ENCODE peak calls at places on chromosome 5, in five cellular contexts. T, U, L, E and Y are unnamed samples.

GRCh38 chr5:91632871-91633270 is 249.8 kb upstream of the ARRDC3 start:
- DNase-seq in U (no peak), L (no peak), E (no peak), T (peak), Y (no peak)

GRCh38 chr5:170745481-170746061 is 38.0 kb upstream of the GABRP start:
- DNase-seq in L (peak), E (peak), U (peak), T (no peak), Y (peak)

GRCh38 chr5:122639852-122640251 is 135.0 kb upstream of the SNX2 start:
- DNase-seq in L (no peak), E (no peak), T (no peak), U (no peak), Y (no peak)

GRCh38 chr5:18010053-18010452 is 375.8 kb downstream of the TAF11L14 start:
- DNase-seq in L (no peak), U (no peak), E (peak), T (no peak), Y (no peak)

GRCh38 chr5:93421498-93421897 is 159.5 kb downstream of the NR2F1-AS1 start:
- DNase-seq in L (peak), U (no peak), E (no peak), T (peak), Y (peak)

GRCh38 chr5:137310051-137310730 is 188.9 kb downstream of the SPOCK1 start:
- DNase-seq in E (peak), U (peak), T (no peak), L (no peak), Y (no peak)

GRCh38 chr5:2310946-2311345 is 428.2 kb upstream of the IRX4 start:
- DNase-seq in T (no peak), L (no peak), E (no peak), U (no peak), Y (peak)

GRCh38 chr5:115418788-115419187 is 122.3 kb upstream of the CCDC112 start:
- DNase-seq in U (no peak), E (no peak), T (no peak), L (no peak), Y (no peak)

GRCh38 chr5:72920690-72921089 is 35.2 kb upstream of the FCHO2 start:
- DNase-seq in E (peak), L (no peak), T (no peak), U (peak), Y (no peak)

GRCh38 chr5:95817430-95817829 is 5.1 kb downstream of the GLRX start:
- DNase-seq in T (no peak), U (peak), E (peak), L (no peak), Y (no peak)

GRCh38 chr5:40017151-40017550 is 592.4 kb upstream of the DAB2 start:
- DNase-seq in U (no peak), E (no peak), T (no peak), L (no peak), Y (no peak)

GRCh38 chr5:10704949-10705621 is 55.9 kb downstream of the DAP start:
- DNase-seq in T (no peak), U (peak), E (peak), L (no peak), Y (no peak)

GRCh38 chr5:76384705-76385104 is 18.4 kb upstream of the IQGAP2 start:
- DNase-seq in L (no peak), U (no peak), T (no peak), E (no peak), Y (no peak)

GRCh38 chr5:131974622-131974955 is 29.1 kb upstream of the MEIKIN start:
- DNase-seq in T (no peak), E (no peak), L (no peak), U (no peak), Y (no peak)

GRCh38 chr5:177130211-177131018 is 3.2 kb upstream of the NSD1 start:
- DNase-seq in U (peak), E (peak), L (no peak), T (no peak), Y (no peak)

GRCh38 chr5:83955916-83956315 is 235.3 kb upstream of the HAPLN1 start:
- DNase-seq in E (no peak), L (no peak), T (no peak), U (peak), Y (no peak)

GRCh38 chr5:33834334-33834733 is 57.5 kb downstream of the ADAMTS12 start:
- DNase-seq in L (no peak), T (no peak), E (peak), U (peak), Y (no peak)

GRCh38 chr5:43482490-43483064 is 1.1 kb downstream of the TMEM267 start:
- DNase-seq in U (no peak), E (peak), T (no peak), L (no peak), Y (no peak)

GRCh38 chr5:157511656-157512644 is 51.9 kb downstream of the NIPAL4 start:
- DNase-seq in E (peak), U (peak), T (no peak), L (no peak), Y (no peak)

GRCh38 chr5:178330791-178331404 is 98.3 kb upstream of the PHYKPL start:
- DNase-seq in U (no peak), T (no peak), L (no peak), E (no peak), Y (no peak)

GRCh38 chr5:140734354-140734753 is 34.1 kb downstream of the ZMAT2 start:
- DNase-seq in L (no peak), E (peak), T (no peak), U (peak), Y (no peak)

GRCh38 chr5:172879434-172879828 is 45.4 kb downstream of the ERGIC1 start:
- DNase-seq in T (no peak), E (no peak), L (no peak), U (no peak), Y (no peak)

GRCh38 chr5:76790632-76791290 is 28.1 kb upstream of the F2RL1 start:
- DNase-seq in U (peak), L (no peak), T (no peak), E (no peak), Y (no peak)

GRCh38 chr5:146052780-146053179 is 52.6 kb downstream of the PLAC8L1 start:
- DNase-seq in E (peak), T (no peak), U (no peak), L (no peak), Y (no peak)

GRCh38 chr5:119582987-119583386 is 46.4 kb upstream of the FAM170A start:
- DNase-seq in T (peak), E (no peak), L (peak), U (no peak), Y (peak)

GRCh38 chr5:153153086-153153485 is 337.4 kb upstream of the GRIA1 start:
- DNase-seq in T (no peak), L (no peak), E (no peak), U (peak), Y (no peak)

GRCh38 chr5:142806769-142807377 is 36.7 kb downstream of the ARHGAP26 start:
- DNase-seq in E (no peak), L (no peak), T (no peak), U (no peak), Y (no peak)

GRCh38 chr5:79742549-79743136 is 53.0 kb downstream of the CMYA5 start:
- DNase-seq in U (no peak), T (no peak), L (no peak), E (no peak), Y (no peak)

GRCh38 chr5:177438468-177438867 is 8.1 kb upstream of the PRR7 start:
- DNase-seq in L (no peak), T (no peak), E (no peak), U (no peak), Y (no peak)

GRCh38 chr5:531101-531748 is 7.0 kb upstream of the SLC9A3 start:
- DNase-seq in E (no peak), U (no peak), T (no peak), L (no peak), Y (no peak)

GRCh38 chr5:111583761-111584203 is 71.4 kb upstream of the STARD4 start:
- DNase-seq in E (peak), L (no peak), T (no peak), U (peak), Y (no peak)

GRCh38 chr5:154829589-154830218 is 20.7 kb downstream of the FAXDC2 start:
- DNase-seq in T (no peak), E (no peak), L (no peak), U (no peak), Y (no peak)

GRCh38 chr5:171314728-171315385 is 5.8 kb downstream of the TLX3 start:
- DNase-seq in T (no peak), E (no peak), U (peak), L (no peak), Y (peak)

GRCh38 chr5:14208071-14209021 is 65.2 kb downstream of the TRIO start:
- DNase-seq in U (peak), L (no peak), E (peak), T (no peak), Y (no peak)

GRCh38 chr5:103840600-103840999 is 278.0 kb upstream of the NUDT12 start:
- DNase-seq in L (no peak), E (no peak), U (no peak), T (no peak), Y (no peak)

GRCh38 chr5:179141867-179142266 is 81.7 kb downstream of the ZNF354C start:
- DNase-seq in T (no peak), U (peak), L (no peak), E (no peak), Y (no peak)

GRCh38 chr5:1946122-1946677 is 63.5 kb upstream of the IRX4 start:
- DNase-seq in L (no peak), U (no peak), E (no peak), T (no peak), Y (no peak)

GRCh38 chr5:54656261-54656728 is 138.7 kb downstream of the SNX18 start:
- DNase-seq in T (no peak), E (peak), L (no peak), U (peak), Y (no peak)

GRCh38 chr5:131575660-131576227 is 59.3 kb downstream of the RAPGEF6 start:
- DNase-seq in L (no peak), U (no peak), T (no peak), E (no peak), Y (no peak)

DNA sequence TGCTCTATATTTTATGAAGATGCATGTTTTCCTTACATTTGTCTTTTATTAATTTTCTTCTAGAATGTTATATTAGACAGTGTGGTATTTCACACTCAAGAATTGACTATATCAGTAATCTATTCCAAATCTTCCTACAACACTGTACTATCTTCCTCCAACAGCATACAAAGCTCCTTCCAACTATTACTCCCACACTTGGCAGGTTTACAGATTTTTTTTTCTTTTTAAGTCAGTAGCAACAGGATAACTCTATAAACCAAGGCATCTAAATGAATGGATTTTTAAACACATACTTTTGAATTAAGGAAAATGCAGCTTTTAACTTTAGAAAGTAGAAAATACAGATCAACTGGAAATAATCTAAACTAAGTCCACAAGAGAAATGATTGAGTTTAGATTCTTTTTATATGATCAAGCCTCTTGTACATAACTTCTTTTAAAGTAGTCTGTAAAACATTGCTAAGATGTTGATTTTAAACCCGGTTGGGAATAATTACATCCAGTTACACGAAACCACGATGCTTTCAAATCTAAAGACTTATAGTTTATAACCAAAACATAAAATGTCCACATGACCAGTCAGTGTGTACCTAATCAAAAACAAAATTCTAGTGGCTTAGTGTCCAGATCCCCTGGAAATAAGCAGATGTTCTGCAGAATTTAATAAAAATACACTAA is 281.6 kb downstream of the ADAMTS6 start:
- DNase-seq in L (no peak), E (no peak), U (no peak), T (no peak), Y (no peak)
- H2BK120ac ChIP-seq in L (no peak), E (no peak), U (no peak), T (no peak), Y (no peak)

GRCh38 chr5:56656816-56657740 is 158.3 kb upstream of the MAP3K1 start:
- DNase-seq in U (no peak), T (no peak), E (peak), L (no peak), Y (no peak)
- H2AK5ac ChIP-seq in U (no peak), T (no peak), E (no peak), L (no peak), Y (no peak)

GRCh38 chr5:64497390-64497789 is 8.4 kb upstream of the RGS7BP start:
- DNase-seq in U (peak), L (peak), E (peak), T (peak), Y (no peak)
- H2BK12ac ChIP-seq in U (no peak), L (no peak), E (no peak), T (no peak), Y (no peak)

GRCh38 chr5:56346717-56347116 is 113.6 kb upstream of the ANKRD55 start:
- DNase-seq in L (no peak), E (peak), T (no peak), U (no peak), Y (no peak)
- H2BK120ac ChIP-seq in L (no peak), E (peak), T (no peak), U (peak), Y (no peak)

GRCh38 chr5:56152437-56152836 is 80.7 kb downstream of the ANKRD55 start:
- DNase-seq in L (no peak), U (peak), T (no peak), E (no peak), Y (no peak)
- H2AK5ac ChIP-seq in L (no peak), U (no peak), T (no peak), E (no peak), Y (no peak)

GRCh38 chr5:35285435-35285834 is 55.1 kb upstream of the PRLR start:
- DNase-seq in U (no peak), L (no peak), E (peak), T (no peak), Y (no peak)
- H2BK12ac ChIP-seq in U (no peak), L (no peak), E (no peak), T (no peak), Y (no peak)

DNA sequence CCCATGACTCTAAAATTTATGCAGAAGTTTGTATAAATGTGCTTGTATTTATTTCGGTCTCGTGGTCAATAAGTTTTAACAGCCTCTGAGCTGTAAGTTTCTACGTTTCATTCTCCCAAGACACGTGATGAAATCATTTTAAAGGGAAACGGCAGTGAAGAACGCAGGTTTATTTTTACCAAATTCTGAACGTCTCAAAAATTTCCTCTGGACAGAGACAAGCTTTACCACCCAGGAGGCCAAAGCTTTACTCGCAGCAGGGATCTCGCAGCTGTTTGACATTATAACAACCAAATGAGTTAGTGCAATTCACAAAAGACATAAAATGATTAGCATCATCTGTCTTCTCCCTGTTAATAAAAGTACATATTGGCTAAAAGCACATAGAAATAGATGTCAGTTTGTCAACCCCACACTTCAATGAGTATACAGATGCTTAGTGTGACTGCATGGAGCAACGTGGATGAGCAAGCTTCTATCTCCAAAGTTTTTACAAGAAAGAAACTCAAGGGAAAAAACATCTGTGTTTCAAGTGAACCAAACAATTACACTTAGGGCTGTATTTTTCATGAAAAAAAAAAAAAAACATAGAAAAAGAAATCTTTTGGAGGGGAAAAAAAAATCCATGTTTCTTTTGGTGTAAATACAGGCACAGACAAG is 2.5 kb downstream of the SEMA5A start:
- DNase-seq in E (no peak), T (no peak), U (peak), L (no peak), Y (no peak)
- H2BK120ac ChIP-seq in E (no peak), T (no peak), U (no peak), L (no peak), Y (no peak)

GRCh38 chr5:59116231-59116900 is 533.5 kb downstream of the RAB3C start:
- DNase-seq in E (peak), L (no peak), T (no peak), U (peak), Y (no peak)

GRCh38 chr5:59119480-59119879 is 536.6 kb downstream of the RAB3C start:
- DNase-seq in T (no peak), U (no peak), E (no peak), L (no peak), Y (no peak)

GRCh38 chr5:59115345-59115744 is 532.5 kb downstream of the RAB3C start:
- DNase-seq in T (no peak), U (peak), L (no peak), E (peak), Y (no peak)

DNA sequence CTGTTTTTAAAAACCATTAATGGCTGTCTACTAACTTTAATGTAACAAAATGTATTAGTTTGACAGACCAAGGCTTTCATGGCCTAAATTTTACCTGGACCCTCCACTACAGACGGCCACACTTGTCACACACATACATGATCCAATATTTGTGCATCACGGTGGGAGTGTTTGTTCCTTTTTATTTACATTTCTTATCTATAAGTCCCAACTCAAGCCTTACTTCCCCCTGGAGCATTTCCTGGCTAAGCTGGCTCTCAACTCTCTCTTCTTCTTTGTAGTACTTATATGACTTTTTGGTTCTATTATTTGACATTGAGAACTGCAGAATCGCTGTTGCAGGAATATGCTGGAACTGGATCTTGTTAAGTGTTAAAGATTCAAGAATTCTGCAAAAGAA is 534.4 kb downstream of the RAB3C start:
- DNase-seq in T (no peak), U (no peak), E (no peak), L (no peak), Y (no peak)
- H2AK5ac ChIP-seq in T (no peak), U (no peak), E (no peak), L (no peak), Y (no peak)